ENCODE peak calls at places on chromosomes 7 and 10, in six cellular contexts. T is tibial nerve, I is heart left ventricle, P is body of pancreas, Z is upper lobe of right lung, R is adrenal gland. L is an unnamed sample.
A peak's percentile ranks its signal among the peaks of the same experiment; 100 is the strongest.

GRCh38 chr10:93126484-93127052 is 52.9 kb downstream of the CYP26A1 start:
- DNase-seq in P (no peak), R (no peak), I (no peak), Z (no peak), T (no peak), L (no peak)

GRCh38 chr7:111005445-111005844 is 85.5 kb upstream of the LRRN3 start:
- DNase-seq in I (no peak), R (no peak), T (no peak), Z (no peak), P (no peak), L (no peak)

GRCh38 chr7:76000566-76000965 is 6.2 kb upstream of the TMEM120A start:
- DNase-seq in Z (no peak), R (no peak), I (no peak), P (no peak), T (no peak), L (no peak)

GRCh38 chr7:127961787-127962463 is 69.3 kb downstream of the LRRC4 start:
- DNase-seq in T (no peak), R (no peak), P (no peak), Z (no peak), I (no peak), L (no peak)

GRCh38 chr10:73759512-73760115 is 15.4 kb downstream of the SEC24C start:
- DNase-seq in Z (peak; percentile 87), P (no peak), I (no peak), R (no peak), T (no peak), L (peak; percentile 23)

GRCh38 chr7:69934475-69934903 is 336.2 kb downstream of the AUTS2 start:
- DNase-seq in I (no peak), Z (no peak), T (no peak), R (no peak), P (no peak), L (no peak)

GRCh38 chr10:68869623-68870022 is 31.5 kb upstream of the DDX50 start:
- DNase-seq in I (no peak), Z (no peak), R (no peak), T (no peak), P (no peak), L (no peak)

GRCh38 chr7:151725844-151726770 is 150.8 kb downstream of the PRKAG2 start:
- DNase-seq in R (no peak), T (no peak), P (no peak), Z (no peak), I (peak; percentile 52), L (no peak)

GRCh38 chr10:78805176-78805575 is 263.6 kb upstream of the ZMIZ1 start:
- DNase-seq in P (no peak), Z (no peak), I (peak; percentile 82), T (peak; percentile 38), R (no peak), L (no peak)

GRCh38 chr10:109998513-109998912 is 9.3 kb upstream of the ADD3 start:
- DNase-seq in P (no peak), I (no peak), Z (no peak), R (no peak), T (no peak), L (no peak)

GRCh38 chr7:155276800-155277375 is 20.8 kb upstream of the INSIG1 start:
- DNase-seq in T (no peak), I (no peak), Z (peak; percentile 45), R (no peak), P (no peak), L (no peak)

GRCh38 chr10:25159591-25159990 is 15.2 kb upstream of the GPR158 start:
- DNase-seq in T (no peak), R (no peak), I (no peak), Z (no peak), P (no peak), L (no peak)

GRCh38 chr10:25039531-25039930 is 23.1 kb downstream of the THNSL1 start:
- DNase-seq in T (no peak), P (no peak), Z (no peak), I (no peak), R (no peak), L (no peak)

GRCh38 chr10:24452030-24452429 is 243.1 kb downstream of the KIAA1217 start:
- DNase-seq in R (no peak), I (no peak), P (no peak), Z (no peak), T (no peak), L (no peak)

GRCh38 chr7:913736-914520 is 37.6 kb downstream of the GET4 start:
- DNase-seq in R (no peak), Z (no peak), P (no peak), I (no peak), T (no peak), L (no peak)

GRCh38 chr7:3408814-3409595 is 108.0 kb downstream of the SDK1 start:
- DNase-seq in R (no peak), P (no peak), I (no peak), Z (no peak), T (no peak), L (no peak)

GRCh38 chr7:3042861-3043489 is 692 bp downstream of the CARD11 start:
- DNase-seq in R (no peak), P (no peak), Z (peak; percentile 57), T (no peak), I (no peak), L (peak; percentile 66)

GRCh38 chr7:64521409-64521984 is 41.4 kb downstream of the ZNF680 start:
- DNase-seq in P (no peak), I (no peak), Z (no peak), R (no peak), T (no peak), L (no peak)
- H3K9me3 ChIP-seq in P (peaks cover 7% of the 10 kb centered on the region), I (peaks cover 50% of the 10 kb centered on the region), Z (peaks cover 77% of the 10 kb centered on the region), R (peaks cover 18% of the 10 kb centered on the region), T (peaks cover 90% of the 10 kb centered on the region), L (peaks cover 89% of the 10 kb centered on the region)

GRCh38 chr7:25720427-25720826 is 431.6 kb upstream of the NFE2L3 start:
- DNase-seq in Z (no peak), P (no peak), T (no peak), I (no peak), R (no peak), L (no peak)
- TF ChIP-seq CTCF in Z (peak; percentile 31), P (no peak), T (no peak), I (peak; percentile 39), R (peak; percentile 52), L (no peak)

GRCh38 chr7:54823776-54824175 is 64.8 kb upstream of the SEC61G start:
- DNase-seq in R (no peak), I (no peak), T (no peak), P (no peak), Z (no peak), L (no peak)

GRCh38 chr7:54827719-54828118 is 68.7 kb upstream of the SEC61G start:
- DNase-seq in R (no peak), P (no peak), Z (no peak), I (no peak), T (no peak), L (no peak)

GRCh38 chr7:54825368-54825767 is 66.4 kb upstream of the SEC61G start:
- DNase-seq in T (no peak), Z (no peak), I (no peak), R (no peak), P (no peak), L (no peak)

GRCh38 chr7:54824655-54825054 is 65.6 kb upstream of the SEC61G start:
- DNase-seq in P (no peak), T (no peak), Z (no peak), R (no peak), I (no peak), L (no peak)
- H3K9me3 ChIP-seq in P (no peaks in the 10 kb centered on the region), T (no peaks in the 10 kb centered on the region), Z (no peaks in the 10 kb centered on the region), R (no peaks in the 10 kb centered on the region), I (no peaks in the 10 kb centered on the region), L (no peaks in the 10 kb centered on the region)

DNA sequence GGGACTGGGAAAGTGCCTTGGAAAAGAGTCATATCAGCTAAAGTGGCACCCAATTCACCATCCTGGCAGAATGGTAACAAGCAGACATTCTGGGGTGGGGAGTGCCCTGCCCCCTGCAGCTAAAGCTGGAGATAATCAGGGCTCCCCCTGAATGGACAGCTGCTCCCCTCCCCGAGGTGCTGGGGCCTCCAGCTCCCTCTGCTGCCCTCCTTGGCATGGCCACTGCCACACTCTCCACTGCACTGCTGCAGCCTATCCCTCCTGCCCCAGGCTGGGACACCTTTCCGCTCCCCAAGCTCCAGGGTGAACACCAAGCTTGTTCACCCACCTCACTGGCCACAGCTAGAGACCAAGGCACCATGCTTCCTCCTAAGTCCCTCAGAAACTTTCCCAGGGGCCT is 9.8 kb upstream of the PARD3 start:
- DNase-seq in R (no peak), T (no peak), P (peak; percentile 19), I (no peak), Z (no peak), L (no peak)
- TF ChIP-seq CTCF in R (no peak), T (no peak), P (no peak), I (peak; percentile 12), Z (peak; percentile 11), L (no peak)

GRCh38 chr7:158192184-158192835 is 395.3 kb downstream of the PTPRN2 start:
- DNase-seq in R (no peak), T (no peak), I (no peak), P (no peak), Z (no peak), L (no peak)
- H3K9me3 ChIP-seq in R (no peaks in the 10 kb centered on the region), T (no peaks in the 10 kb centered on the region), I (no peaks in the 10 kb centered on the region), P (no peaks in the 10 kb centered on the region), Z (peaks cover 9% of the 10 kb centered on the region), L (no peaks in the 10 kb centered on the region)

DNA sequence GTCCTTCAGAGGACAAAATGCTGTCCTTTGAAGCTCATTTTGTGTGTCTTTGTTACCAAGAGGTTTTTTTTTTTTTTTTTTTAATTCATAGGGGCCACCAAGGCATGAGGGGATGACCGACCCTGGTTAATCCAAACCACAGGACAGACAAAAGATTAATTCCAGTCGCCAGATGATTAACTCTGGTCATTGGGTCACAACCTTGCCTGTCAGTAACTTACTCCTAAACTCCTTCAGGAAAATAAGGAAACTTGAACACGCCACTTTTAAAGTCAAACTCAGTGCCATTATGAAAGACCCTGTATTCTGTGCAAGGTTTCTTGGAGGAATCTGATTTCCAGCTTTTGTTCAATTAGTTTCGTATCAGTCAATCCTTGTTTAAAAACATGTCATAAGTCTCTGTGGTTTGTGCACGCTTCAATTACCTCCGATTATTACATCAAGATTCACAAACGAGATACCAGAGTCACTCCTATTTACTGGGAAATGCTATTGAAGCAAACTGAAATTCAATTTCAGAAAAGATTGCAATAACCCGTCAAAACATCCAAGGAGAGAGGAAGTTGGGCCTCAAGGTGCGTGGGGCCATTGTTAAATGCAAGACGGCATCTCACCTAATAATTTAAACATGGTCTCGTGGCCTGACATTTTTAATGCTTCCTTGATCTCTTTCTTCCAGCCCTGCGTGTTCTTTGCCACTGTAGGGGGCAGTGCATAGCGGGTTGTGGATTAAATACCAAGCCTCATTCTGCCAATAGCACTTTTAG is 44.0 kb downstream of the NRP1 start:
- DNase-seq in I (no peak), R (no peak), Z (no peak), P (no peak), T (no peak), L (no peak)
- TF ChIP-seq CTCF in I (peak; percentile 21), R (no peak), Z (no peak), P (no peak), T (no peak), L (no peak)

GRCh38 chr7:14886533-14886932 is 16.0 kb downstream of the DGKB start:
- DNase-seq in T (no peak), R (no peak), P (no peak), Z (no peak), I (no peak), L (no peak)
- H3K9me3 ChIP-seq in T (no peaks in the 10 kb centered on the region), R (no peaks in the 10 kb centered on the region), P (no peaks in the 10 kb centered on the region), Z (no peaks in the 10 kb centered on the region), I (no peaks in the 10 kb centered on the region), L (no peaks in the 10 kb centered on the region)

GRCh38 chr7:100563100-100563564 is 10.6 kb downstream of the SAP25 start:
- DNase-seq in T (no peak), P (no peak), I (no peak), R (no peak), Z (no peak), L (no peak)
- TF ChIP-seq CTCF in T (no peak), P (no peak), I (no peak), R (no peak), Z (no peak), L (no peak)

GRCh38 chr10:133104972-133105495 is 17.3 kb downstream of the ADGRA1 start:
- DNase-seq in Z (no peak), P (no peak), I (no peak), R (no peak), T (no peak), L (no peak)
- H3K9me3 ChIP-seq in Z (peaks cover 5% of the 10 kb centered on the region), P (no peaks in the 10 kb centered on the region), I (no peaks in the 10 kb centered on the region), R (no peaks in the 10 kb centered on the region), T (peaks cover 14% of the 10 kb centered on the region), L (peaks cover 19% of the 10 kb centered on the region)

L was measured in CD4-positive, alpha-beta T cell.